ENCODE peak calls at places on chromosomes 6 and 20, in four cellular contexts. T is RWPE1, J is GM10248, N is stomach. V is an unnamed sample.

GRCh38 chr20:11734431-11734830 is 183.3 kb upstream of the BTBD3 start:
- DNase-seq in J (no peak), T (no peak), N (no peak), V (no peak)

GRCh38 chr6:25138697-25139051 is 140.5 kb upstream of the CARMIL1 start:
- DNase-seq in J (peak; percentile 29), N (no peak), T (no peak), V (peak; percentile 63)

GRCh38 chr20:10670521-10671220 is 3.1 kb downstream of the JAG1 start:
- DNase-seq in T (no peak), N (no peak), J (peak; percentile 65), V (peak; percentile 77)

GRCh38 chr6:105135907-105136432 is 43.8 kb downstream of the POPDC3 start:
- DNase-seq in J (no peak), N (no peak), T (no peak), V (peak; percentile 35)

GRCh38 chr20:36175016-36175415 is 20.5 kb downstream of the EPB41L1 start:
- DNase-seq in N (no peak), T (no peak), J (no peak), V (no peak)

GRCh38 chr6:161947371-161947770 is 673.5 kb upstream of the AGPAT4 start:
- DNase-seq in N (no peak), J (no peak), T (no peak), V (no peak)

GRCh38 chr6:127342296-127342945 is 988 bp downstream of the ECHDC1 start:
- DNase-seq in J (no peak), T (no peak), N (no peak), V (no peak)

GRCh38 chr20:36808317-36809257 is 35.0 kb upstream of the DSN1 start:
- DNase-seq in T (peak; percentile 88), J (peak; percentile 80), N (peak; percentile 70), V (peak; percentile 82)

GRCh38 chr20:7207186-7207585 is 439.7 kb downstream of the BMP2 start:
- DNase-seq in J (no peak), N (no peak), T (no peak), V (no peak)

GRCh38 chr6:3432416-3432815 is 24.4 kb downstream of the SLC22A23 start:
- DNase-seq in N (no peak), J (no peak), T (peak; percentile 76), V (no peak)

GRCh38 chr20:14632906-14633305 is 295.5 kb upstream of the FLRT3 start:
- DNase-seq in T (no peak), N (no peak), J (no peak), V (no peak)

GRCh38 chr20:31823360-31824124 is 4.4 kb downstream of the MYLK2 start:
- DNase-seq in J (no peak), N (no peak), T (no peak), V (no peak)

GRCh38 chr6:130033999-130034814 is 15.8 kb downstream of the L3MBTL3 start:
- DNase-seq in N (no peak), T (no peak), J (no peak), V (no peak)

GRCh38 chr6:11043961-11044711 is at the start of gene ELOVL2:
- DNase-seq in N (no peak), T (peak; percentile 44), J (peak; percentile 59), V (peak; percentile 84)

GRCh38 chr6:11214438-11214837 is 18.0 kb downstream of the NEDD9 start:
- DNase-seq in N (no peak), J (no peak), T (no peak), V (no peak)

GRCh38 chr20:33177866-33178265 is 9.9 kb downstream of the BPIFA2 start:
- DNase-seq in T (no peak), N (no peak), J (no peak), V (no peak)

GRCh38 chr6:108167449-108167903 is 1.7 kb downstream of the NR2E1 start:
- DNase-seq in T (no peak), N (no peak), J (peak; percentile 30), V (peak; percentile 52)

GRCh38 chr6:112307707-112308106 is 39.4 kb upstream of the RFPL4B start:
- DNase-seq in J (peak; percentile 69), T (no peak), N (no peak), V (peak; percentile 70)

GRCh38 chr6:17347012-17347411 is 46.4 kb upstream of the CAP2 start:
- DNase-seq in T (no peak), N (no peak), J (no peak), V (no peak)

GRCh38 chr6:13730704-13731103 is 19.1 kb upstream of the RANBP9 start:
- DNase-seq in N (no peak), J (no peak), T (no peak), V (no peak)

GRCh38 chr6:37696220-37696840 is 1.4 kb downstream of the MDGA1 start:
- DNase-seq in T (peak; percentile 18), J (peak; percentile 39), N (peak; percentile 31), V (peak; percentile 57)

GRCh38 chr6:120764312-120764711 is 570.0 kb downstream of the TBC1D32 start:
- DNase-seq in N (no peak), J (no peak), T (peak; percentile 13), V (no peak)
- TF ChIP-seq CTCF in N (no peak), J (no peak), T (no peak), V (no peak)

GRCh38 chr6:146901940-146902816 is 302.0 kb upstream of the STXBP5 start:
- DNase-seq in J (no peak), T (peak; percentile 28), N (no peak), V (no peak)
- TF ChIP-seq CTCF in J (no peak), T (peak; percentile 72), N (no peak), V (no peak)

DNA sequence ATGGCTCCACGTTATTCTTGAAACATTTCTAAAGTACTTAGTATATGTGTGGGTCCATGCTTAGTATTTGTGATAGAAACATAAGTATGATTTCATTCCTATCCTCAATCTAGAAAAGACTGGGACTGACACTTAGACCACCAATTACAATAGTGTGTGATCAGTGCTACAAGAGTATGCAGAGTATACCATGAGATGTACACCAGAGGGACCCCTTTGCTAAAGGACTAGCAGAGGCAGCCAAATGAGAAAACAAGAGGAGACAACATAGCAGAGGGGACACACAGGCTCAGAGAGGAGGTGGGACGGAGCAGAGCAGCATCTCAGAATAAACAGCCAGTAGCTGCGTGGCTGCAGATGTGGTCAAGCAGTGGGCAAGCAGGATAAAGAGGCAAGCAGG is 21.0 kb downstream of the RMND1 start:
- DNase-seq in N (no peak), T (no peak), J (no peak), V (no peak)
- TF ChIP-seq CTCF in N (no peak), T (no peak), J (no peak), V (no peak)

GRCh38 chr20:62861732-62862336 is at the start of gene TCFL5:
- DNase-seq in N (peak; percentile 93), J (peak; percentile 98), T (peak; percentile 91), V (peak; percentile 99)
- TF ChIP-seq CTCF in N (no peak), J (no peak), T (no peak), V (no peak)

GRCh38 chr20:4006640-4007039 is 8.7 kb downstream of the RNF24 start:
- DNase-seq in J (no peak), T (no peak), N (peak; percentile 80), V (no peak)

GRCh38 chr20:4009305-4009704 is 6.1 kb downstream of the RNF24 start:
- DNase-seq in J (no peak), N (no peak), T (no peak), V (no peak)

GRCh38 chr20:4007383-4008025 is 7.9 kb downstream of the RNF24 start:
- DNase-seq in T (no peak), N (no peak), J (no peak), V (no peak)

GRCh38 chr20:4008877-4009276 is 6.5 kb downstream of the RNF24 start:
- DNase-seq in J (no peak), T (no peak), N (no peak), V (no peak)

DNA sequence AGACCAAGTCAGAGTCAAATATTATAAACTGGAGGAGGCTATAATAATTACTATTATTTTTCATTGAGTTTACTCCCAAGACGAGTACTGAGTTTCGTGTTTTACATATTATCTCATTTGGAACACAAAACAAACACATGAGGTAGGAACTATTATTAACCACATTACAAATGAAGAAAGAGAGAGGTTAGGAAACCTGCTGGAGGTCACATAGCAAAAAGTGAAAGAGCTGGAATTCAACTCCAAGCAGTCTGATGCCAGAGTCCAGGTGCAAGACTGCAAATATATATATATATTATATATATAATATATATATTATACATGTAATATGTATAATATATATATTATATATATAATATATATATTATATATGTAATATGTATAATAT is 7.3 kb downstream of the RNF24 start:
- DNase-seq in T (no peak), J (no peak), N (no peak), V (no peak)
- TF ChIP-seq CTCF in T (no peak), J (no peak), N (no peak), V (no peak)

GRCh38 chr6:124400600-124400999 is 561.6 kb upstream of the RNF217 start:
- DNase-seq in N (no peak), J (no peak), T (no peak), V (no peak)
- TF ChIP-seq CTCF in N (no peak), J (no peak), T (no peak), V (no peak)

GRCh38 chr6:118620202-118620601 is 31.2 kb downstream of the CEP85L start:
- DNase-seq in T (no peak), J (no peak), N (no peak), V (no peak)
- TF ChIP-seq CTCF in T (no peak), J (no peak), N (no peak), V (no peak)